ENCODE peak calls at places on chromosomes 7 and 10, in eight cellular contexts. B, R, V, S, U, K, X and C are unnamed samples.

GRCh38 chr7:28956608-28957063 is 1.5 kb downstream of the TRIL start:
- DNase-seq in B (peak; percentile 71), R (peak; percentile 48), V (peak; percentile 70), S (no peak), U (peak; percentile 79), K (no peak), X (peak; percentile 26), C (no peak)

GRCh38 chr10:18238875-18239485 is 98.8 kb downstream of the CACNB2 start:
- DNase-seq in B (no peak), R (peak; percentile 44), V (no peak), S (no peak), U (no peak), K (no peak), X (peak; percentile 8), C (no peak)

GRCh38 chr7:69429817-69430501 is 168.3 kb upstream of the AUTS2 start:
- DNase-seq in B (peak; percentile 80), R (no peak), V (no peak), S (peak; percentile 34), U (peak; percentile 32), K (no peak), X (peak; percentile 78), C (no peak)

GRCh38 chr10:130775311-130775710 is 536.2 kb downstream of the TCERG1L start:
- DNase-seq in B (no peak), R (no peak), V (no peak), S (no peak), U (no peak), K (peak; percentile 11), X (no peak), C (no peak)

GRCh38 chr7:96311967-96312366 is 9.9 kb downstream of the SLC25A13 start:
- DNase-seq in B (no peak), R (no peak), V (no peak), S (peak; percentile 55), U (no peak), K (no peak), X (no peak), C (no peak)

GRCh38 chr7:73342645-73343044 is 14.7 kb downstream of the FKBP6 start:
- DNase-seq in B (no peak), R (peak; percentile 69), V (no peak), S (no peak), U (no peak), K (no peak), X (peak; percentile 20), C (no peak)

GRCh38 chr10:35855155-35855947 is 213.3 kb upstream of the FZD8 start:
- DNase-seq in B (no peak), R (no peak), V (no peak), S (no peak), U (no peak), K (no peak), X (no peak), C (no peak)

GRCh38 chr10:1737222-1738061 is at the start of gene ADARB2:
- DNase-seq in B (no peak), R (peak; percentile 13), V (peak; percentile 95), S (no peak), U (peak; percentile 83), K (no peak), X (peak; percentile 86), C (no peak)

GRCh38 chr10:51001587-51001986 is 72.7 kb upstream of the PRKG1 start:
- DNase-seq in B (no peak), R (peak; percentile 13), V (no peak), S (no peak), U (no peak), K (no peak), X (no peak), C (no peak)

GRCh38 chr10:74111799-74112198 is 38.8 kb downstream of the AP3M1 start:
- DNase-seq in B (no peak), R (no peak), V (no peak), S (no peak), U (no peak), K (no peak), X (no peak), C (no peak)

GRCh38 chr10:62696798-62697197 is 107.7 kb upstream of the ADO start:
- DNase-seq in B (no peak), R (no peak), V (no peak), S (no peak), U (no peak), K (no peak), X (no peak), C (no peak)

GRCh38 chr7:45922810-45923209 is 1.7 kb upstream of the IGFBP3 start:
- DNase-seq in B (no peak), R (peak; percentile 31), V (no peak), S (no peak), U (no peak), K (no peak), X (peak; percentile 49), C (no peak)

GRCh38 chr7:30612658-30613265 is 18.1 kb downstream of the GARS1 start:
- DNase-seq in B (no peak), R (no peak), V (no peak), S (no peak), U (no peak), K (no peak), X (no peak), C (no peak)

GRCh38 chr10:76456190-76456589 is 1024.8 kb downstream of the LRMDA start:
- DNase-seq in B (no peak), R (no peak), V (no peak), S (peak; percentile 29), U (no peak), K (no peak), X (no peak), C (no peak)

GRCh38 chr7:150874401-150875198 is 22.3 kb downstream of the AOC1 start:
- DNase-seq in B (no peak), R (no peak), V (no peak), S (no peak), U (no peak), K (no peak), X (no peak), C (no peak)

GRCh38 chr7:94276797-94277196 is 117.9 kb upstream of the COL1A2 start:
- DNase-seq in B (no peak), R (peak; percentile 59), V (no peak), S (peak; percentile 21), U (no peak), K (no peak), X (peak; percentile 50), C (no peak)

GRCh38 chr7:54904130-54904529 is 114.7 kb upstream of the EGFR start:
- DNase-seq in B (no peak), R (peak; percentile 82), V (no peak), S (no peak), U (no peak), K (no peak), X (no peak), C (no peak)

GRCh38 chr7:158431941-158432347 is 155.7 kb downstream of the PTPRN2 start:
- DNase-seq in B (no peak), R (peak; percentile 85), V (peak; percentile 47), S (peak; percentile 59), U (no peak), K (no peak), X (no peak), C (no peak)

GRCh38 chr7:100588438-100588837 is 2.3 kb downstream of the FBXO24 start:
- DNase-seq in B (no peak), R (peak; percentile 50), V (no peak), S (no peak), U (no peak), K (no peak), X (no peak), C (no peak)